ENCODE peak calls at places on chromosomes 13 and 19, in four cellular contexts. D is omental fat pad; B is activated CD4-positive, alpha-beta T cell treated with anti-CD3 and anti-CD28 coated beads, Interleukin-2, amount 10 ng/mL, durations not matched to agents 7 days and 5 days; G is activated CD8-positive, alpha-beta T cell treated with anti-CD3 and anti-CD28 coated beads for 36 hours. K is an unnamed sample.

GRCh38 chr13:24038405-24038804 is 122.1 kb upstream of the SPATA13 start:
- DNase-seq in D (no peak), G (peak; percentile 57), B (peak; percentile 41), K (no peak)

GRCh38 chr19:9075064-9075964 is 11.5 kb upstream of the OR1M1 start:
- DNase-seq in B (no peak), D (peak; percentile 65), G (peak; percentile 29), K (peak; percentile 99)

GRCh38 chr13:46388308-46388707 is 1.3 kb upstream of the RUBCNL start:
- DNase-seq in B (no peak), G (no peak), D (no peak), K (no peak)

GRCh38 chr13:110107568-110108347 is 199.2 kb downstream of the COL4A1 start:
- DNase-seq in D (no peak), B (no peak), G (no peak), K (no peak)

GRCh38 chr13:62767473-62767872 is 1351.8 kb upstream of the PCDH20 start:
- DNase-seq in G (no peak), B (no peak), D (no peak), K (no peak)

GRCh38 chr19:6752257-6753177 is 13.0 kb downstream of the TRIP10 start:
- DNase-seq in G (no peak), B (no peak), D (no peak), K (no peak)

GRCh38 chr13:31278874-31279273 is 79.1 kb downstream of the B3GLCT start:
- DNase-seq in D (no peak), G (no peak), B (no peak), K (no peak)

GRCh38 chr19:3471954-3472655 is 8.2 kb downstream of the SMIM24 start:
- DNase-seq in B (peak; percentile 35), D (no peak), G (peak; percentile 47), K (no peak)

GRCh38 chr19:35868172-35868822 is at the start of gene APLP1:
- DNase-seq in B (peak; percentile 59), G (peak; percentile 73), D (no peak), K (no peak)

GRCh38 chr13:111940892-111941291 is 126.1 kb upstream of the SOX1 start:
- DNase-seq in G (no peak), D (no peak), B (no peak), K (no peak)

GRCh38 chr13:43441916-43442315 is 344.9 kb downstream of the ENOX1 start:
- DNase-seq in D (no peak), B (no peak), G (no peak), K (no peak)

GRCh38 chr13:92537485-92537884 is 689.1 kb upstream of the GPC6 start:
- DNase-seq in D (no peak), G (no peak), B (no peak), K (no peak)

GRCh38 chr19:42155796-42156195 is 23.6 kb upstream of the POU2F2 start:
- DNase-seq in D (no peak), B (no peak), G (no peak), K (no peak)

GRCh38 chr13:112968910-112969691 is at the start of gene MCF2L:
- DNase-seq in G (peak; percentile 78), B (peak; percentile 49), D (no peak), K (peak; percentile 26)

GRCh38 chr19:12689581-12690216 is 1.9 kb downstream of the GNG14 start:
- DNase-seq in G (no peak), B (no peak), D (no peak), K (no peak)

GRCh38 chr19:1862424-1863307 is 713 bp downstream of the KLF16 start:
- DNase-seq in D (no peak), G (peak; percentile 61), B (peak; percentile 46), K (no peak)

GRCh38 chr13:46173656-46174055 is 8.3 kb downstream of the LCP1 start:
- DNase-seq in D (no peak), G (peak; percentile 62), B (peak; percentile 43), K (no peak)

GRCh38 chr19:39676004-39676403 is 20.3 kb downstream of the LGALS16 start:
- DNase-seq in B (no peak), D (no peak), G (peak; percentile 34), K (no peak)

GRCh38 chr19:44889830-44890365 is 1.2 kb upstream of the TOMM40 start:
- DNase-seq in D (no peak), B (no peak), G (no peak), K (no peak)

GRCh38 chr13:110108348-110109139 is 198.4 kb downstream of the COL4A1 start:
- DNase-seq in D (no peak), B (no peak), G (peak; percentile 5), K (no peak)